ENCODE peak calls at places on chromosomes 2 and 18, in eight cellular contexts. D is choroid plexus epithelial cell, W is LoVo, G is activated T-cell treated with anti-CD3 and anti-CD28 coated beads for 1 hour, C is aorta, A is NCI-H1092, R is Right ventricle myocardium superior, I is HEK293T. X is an unnamed sample.

GRCh38 chr18:5582849-5583667 is 39.3 kb upstream of the EPB41L3 start:
- DNase-seq in D (peak), W (no peak), G (no peak), C (no peak), A (no peak), R (no peak), I (peak), X (no peak)

GRCh38 chr18:8657873-8658521 is 47.4 kb upstream of the MTCL1 start:
- DNase-seq in D (peak), W (no peak), G (no peak), C (no peak), A (peak), R (no peak), I (no peak), X (peak)

GRCh38 chr18:48952287-48953095 is 1.7 kb upstream of the SMAD7 start:
- DNase-seq in D (peak), W (peak), G (peak), C (peak), A (peak), R (peak), I (peak), X (peak)

GRCh38 chr2:204145197-204146190 is 208.9 kb downstream of the ICOS start:
- DNase-seq in D (peak), W (peak), G (peak), C (peak), A (peak), R (peak), I (peak), X (peak)

GRCh38 chr18:60962629-60963028 is 370.6 kb upstream of the CDH20 start:
- DNase-seq in D (no peak), W (no peak), G (no peak), C (no peak), A (peak), R (no peak), I (no peak), X (no peak)

GRCh38 chr2:133262888-133263287 is 305.4 kb downstream of the NCKAP5 start:
- DNase-seq in D (peak), W (no peak), G (no peak), C (no peak), A (no peak), R (no peak), I (no peak), X (no peak)

GRCh38 chr2:191894681-191895147 is 47.8 kb upstream of the CAVIN2 start:
- DNase-seq in D (peak), W (no peak), G (no peak), C (no peak), A (no peak), R (no peak), I (no peak), X (no peak)

GRCh38 chr2:218448934-218449333 is 30.0 kb downstream of the VIL1 start:
- DNase-seq in D (peak), W (peak), G (no peak), C (no peak), A (no peak), R (no peak), I (no peak), X (no peak)

GRCh38 chr2:68448671-68449394 is 18.3 kb downstream of the FBXO48 start:
- DNase-seq in D (no peak), W (no peak), G (no peak), C (no peak), A (no peak), R (no peak), I (no peak), X (no peak)

GRCh38 chr2:172698041-172698863 is 37.4 kb upstream of the RAPGEF4 start:
- DNase-seq in D (peak), W (peak), G (no peak), C (no peak), A (no peak), R (no peak), I (peak), X (no peak)

GRCh38 chr18:67428805-67429204 is 87.7 kb downstream of the DSEL start:
- DNase-seq in D (peak), W (no peak), G (no peak), C (no peak), A (no peak), R (no peak), I (no peak), X (no peak)

GRCh38 chr2:241858206-241859016 is at the start of gene PDCD1:
- DNase-seq in D (no peak), W (no peak), G (no peak), C (peak), A (no peak), R (peak), I (no peak), X (no peak)

GRCh38 chr2:127142663-127143630 is 36.0 kb upstream of the BIN1 start:
- DNase-seq in D (peak), W (no peak), G (no peak), C (no peak), A (no peak), R (no peak), I (peak), X (no peak)

GRCh38 chr2:53498210-53498609 is 269.4 kb upstream of the CHAC2 start:
- DNase-seq in D (peak), W (no peak), G (no peak), C (no peak), A (no peak), R (no peak), I (no peak), X (no peak)

GRCh38 chr2:14614011-14614410 is 18.5 kb upstream of the LRATD1 start:
- DNase-seq in D (no peak), W (no peak), G (no peak), C (no peak), A (no peak), R (no peak), I (no peak), X (no peak)

GRCh38 chr2:51213826-51214225 is 181.9 kb upstream of the NRXN1 start:
- DNase-seq in D (peak), W (no peak), G (no peak), C (no peak), A (no peak), R (no peak), I (no peak), X (no peak)

GRCh38 chr2:23697676-23698075 is 229.2 kb downstream of the ATAD2B start:
- DNase-seq in D (peak), W (no peak), G (no peak), C (no peak), A (no peak), R (no peak), I (no peak), X (no peak)

GRCh38 chr2:88853403-88853790 is 161.9 kb downstream of the RPIA start:
- DNase-seq in D (no peak), W (no peak), G (no peak), C (no peak), A (no peak), R (no peak), I (no peak), X (no peak)

GRCh38 chr2:20352230-20353216 is 1.9 kb upstream of the PUM2 start:
- DNase-seq in D (no peak), W (no peak), G (no peak), C (no peak), A (no peak), R (no peak), I (no peak), X (no peak)